ENCODE peak calls at places on chromosomes 5 and 9, in ten cellular contexts. N is heart left ventricle, O is left ventricle myocardium inferior, J is osteoblast, Z is A549, B is astrocyte, F is neural progenitor cell, I is K562, L is ovary, P is IMR-90. Y is an unnamed sample. For H3K9me3, the result is how much of the 10 kb centered on the place peaks cover.

GRCh38 chr9:110802416-110803035 is 133.9 kb downstream of the MUSK start:
- DNase-seq in N (no peak), O (no peak), J (no peak), Z (no peak), B (no peak), F (no peak), I (no peak), L (no peak), P (peak), Y (peak)

GRCh38 chr9:105331755-105332154 is 87.3 kb downstream of the SLC44A1 start:
- DNase-seq in N (no peak), O (no peak), J (no peak), Z (no peak), B (no peak), F (no peak), I (no peak), L (no peak), P (no peak), Y (no peak)

GRCh38 chr5:81506900-81507588 is 113.1 kb upstream of the ACOT12 start:
- DNase-seq in N (peak), O (no peak), J (peak), Z (peak), B (peak), F (peak), I (peak), L (peak), P (peak), Y (peak)

GRCh38 chr9:113540466-113540865 is 76.9 kb downstream of the RGS3 start:
- DNase-seq in N (no peak), O (no peak), J (no peak), Z (no peak), B (no peak), F (no peak), I (no peak), L (no peak), P (no peak), Y (no peak)

GRCh38 chr9:974993-975739 is 1.3 kb upstream of the DMRT3 start:
- DNase-seq in N (no peak), O (no peak), J (no peak), Z (no peak), B (no peak), F (peak), I (no peak), L (no peak), P (no peak), Y (no peak)

GRCh38 chr9:35867538-35867937 is 2.7 kb downstream of the OR13J1 start:
- DNase-seq in N (no peak), O (no peak), J (no peak), Z (no peak), B (no peak), F (no peak), I (no peak), L (no peak), P (no peak), Y (no peak)

GRCh38 chr5:157447246-157447645 is 12.8 kb upstream of the NIPAL4 start:
- DNase-seq in N (no peak), O (no peak), J (no peak), Z (no peak), B (no peak), F (no peak), I (peak), L (no peak), P (no peak), Y (no peak)

GRCh38 chr5:172412724-172413260 is 41.5 kb downstream of the SH3PXD2B start:
- DNase-seq in N (peak), O (peak), J (peak), Z (no peak), B (peak), F (no peak), I (no peak), L (peak), P (peak), Y (peak)

GRCh38 chr9:112586600-112587155 is 100.1 kb downstream of the KIAA1958 start:
- DNase-seq in N (no peak), O (no peak), J (peak), Z (no peak), B (peak), F (no peak), I (no peak), L (no peak), P (peak), Y (no peak)

GRCh38 chr5:1827410-1828397 is 26.5 kb downstream of the NDUFS6 start:
- DNase-seq in N (no peak), O (no peak), J (peak), Z (no peak), B (no peak), F (peak), I (peak), L (no peak), P (no peak), Y (no peak)

GRCh38 chr5:24644757-24645156 is at the start of gene CDH10:
- DNase-seq in N (no peak), O (no peak), J (no peak), Z (no peak), B (peak), F (peak), I (no peak), L (no peak), P (no peak), Y (peak)

GRCh38 chr9:12972608-12973589 is 198.1 kb downstream of the LURAP1L start:
- DNase-seq in N (peak), O (peak), J (no peak), Z (no peak), B (peak), F (no peak), I (no peak), L (no peak), P (no peak), Y (peak)

GRCh38 chr9:97462914-97463313 is 38.6 kb upstream of the TMOD1 start:
- DNase-seq in N (no peak), O (no peak), J (no peak), Z (no peak), B (no peak), F (no peak), I (no peak), L (no peak), P (no peak), Y (no peak)

GRCh38 chr5:96203761-96204160 is 229.3 kb downstream of the PCSK1 start:
- DNase-seq in N (no peak), O (no peak), J (peak), Z (no peak), B (peak), F (no peak), I (no peak), L (no peak), P (peak), Y (no peak)

GRCh38 chr9:130607640-130608420 is 28.5 kb downstream of the FUBP3 start:
- DNase-seq in N (no peak), O (no peak), J (peak), Z (no peak), B (peak), F (no peak), I (no peak), L (no peak), P (peak), Y (peak)

GRCh38 chr5:163448491-163448890 is 11.1 kb downstream of the CCNG1 start:
- DNase-seq in N (no peak), O (no peak), J (no peak), Z (no peak), B (no peak), F (no peak), I (no peak), L (no peak), P (no peak), Y (no peak)

GRCh38 chr9:113653746-113654604 is 190.4 kb downstream of the RGS3 start:
- DNase-seq in N (no peak), O (no peak), J (no peak), Z (no peak), B (no peak), F (no peak), I (no peak), L (no peak), P (no peak), Y (no peak)

GRCh38 chr5:52725781-52726180 is 61.9 kb upstream of the ITGA1 start:
- DNase-seq in N (peak), O (peak), J (no peak), Z (no peak), B (no peak), F (no peak), I (no peak), L (no peak), P (no peak), Y (no peak)

GRCh38 chr5:162824360-162824759 is 613.0 kb upstream of the CCNG1 start:
- DNase-seq in N (no peak), O (no peak), J (no peak), Z (no peak), B (no peak), F (no peak), I (no peak), L (no peak), P (no peak), Y (no peak)

GRCh38 chr9:76655121-76655531 is 109.1 kb upstream of the PCA3 start:
- DNase-seq in N (no peak), O (no peak), J (no peak), Z (no peak), B (peak), F (no peak), I (no peak), L (no peak), P (no peak), Y (no peak)

GRCh38 chr9:105884416-105884815 is 190.1 kb downstream of the TMEM38B start:
- DNase-seq in N (no peak), O (no peak), J (no peak), Z (no peak), B (no peak), F (no peak), I (no peak), L (no peak), P (no peak), Y (no peak)

GRCh38 chr9:89790542-89791109 is 185.8 kb downstream of the GADD45G start:
- DNase-seq in N (no peak), O (no peak), J (no peak), Z (no peak), B (no peak), F (no peak), I (no peak), L (no peak), P (no peak), Y (no peak)

GRCh38 chr9:134167530-134167931 is 3.2 kb upstream of the RNU6ATAC start:
- DNase-seq in N (no peak), O (no peak), J (peak), Z (no peak), B (peak), F (no peak), I (no peak), L (no peak), P (peak), Y (peak)

GRCh38 chr9:70049672-70050271 is 6.1 kb downstream of the MAMDC2 start:
- DNase-seq in N (peak), O (peak), J (peak), Z (no peak), B (no peak), F (no peak), I (no peak), L (peak), P (peak), Y (peak)

GRCh38 chr9:35538361-35539234 is 48.7 kb downstream of the RUSC2 start:
- DNase-seq in N (peak), O (peak), J (peak), Z (no peak), B (peak), F (peak), I (no peak), L (peak), P (peak), Y (no peak)

GRCh38 chr5:100623719-100624118 is 88.5 kb downstream of the FAM174A start:
- DNase-seq in N (no peak), O (no peak), J (no peak), Z (no peak), B (peak), F (no peak), I (no peak), L (no peak), P (peak), Y (no peak)

GRCh38 chr9:17236147-17236546 is 101.3 kb downstream of the CNTLN start:
- DNase-seq in N (no peak), O (no peak), J (no peak), Z (no peak), B (no peak), F (no peak), I (no peak), L (no peak), P (no peak), Y (no peak)

GRCh38 chr5:62593331-62593730 is 14.7 kb downstream of the LRRC70 start:
- DNase-seq in N (no peak), O (no peak), J (no peak), Z (no peak), B (no peak), F (no peak), I (peak), L (no peak), P (peak), Y (peak)

GRCh38 chr5:62597314-62597713 is 18.7 kb downstream of the LRRC70 start:
- DNase-seq in N (no peak), O (no peak), J (no peak), Z (no peak), B (no peak), F (no peak), I (no peak), L (no peak), P (no peak), Y (no peak)

GRCh38 chr5:62594364-62594984 is 15.9 kb downstream of the LRRC70 start:
- DNase-seq in N (no peak), O (no peak), J (no peak), Z (no peak), B (no peak), F (no peak), I (no peak), L (no peak), P (no peak), Y (no peak)

GRCh38 chr5:62596096-62596495 is 17.5 kb downstream of the LRRC70 start:
- DNase-seq in N (no peak), O (no peak), J (no peak), Z (no peak), B (no peak), F (no peak), I (no peak), L (no peak), P (peak), Y (no peak)

GRCh38 chr5:62596691-62597090 is 18.1 kb downstream of the LRRC70 start:
- DNase-seq in N (no peak), O (no peak), J (peak), Z (no peak), B (no peak), F (no peak), I (no peak), L (no peak), P (peak), Y (no peak)
- H3K9me3 ChIP-seq in N (under half), O (under half), J (under half), Z (under half), B (under half), F (under half), I (under half), L (under half), P (under half), Y (under half)

GRCh38 chr5:393846-394275 is 49.1 kb upstream of the EXOC3 start:
- DNase-seq in N (no peak), O (no peak), J (peak), Z (no peak), B (no peak), F (peak), I (no peak), L (no peak), P (peak), Y (no peak)
- H3K4me3 ChIP-seq in N (no peak), O (no peak), J (no peak), Z (no peak), B (no peak), F (no peak), I (no peak), L (no peak), P (no peak), Y (no peak)

GRCh38 chr9:20770947-20771346 is 86.9 kb downstream of the FOCAD start:
- DNase-seq in N (no peak), O (no peak), J (no peak), Z (no peak), B (no peak), F (no peak), I (no peak), L (no peak), P (no peak), Y (no peak)
- H3K9me3 ChIP-seq in N (under half), O (under half), J (under half), Z (under half), B (under half), F (under half), I (under half), L (under half), P (under half), Y (under half)

GRCh38 chr5:144487761-144488160 is 317.1 kb downstream of the KCTD16 start:
- DNase-seq in N (no peak), O (no peak), J (no peak), Z (no peak), B (no peak), F (peak), I (no peak), L (no peak), P (no peak), Y (no peak)
- H3K4me3 ChIP-seq in N (no peak), O (no peak), J (no peak), Z (no peak), B (no peak), F (no peak), I (no peak), L (no peak), P (no peak), Y (no peak)